ENCODE peak calls at places on chromosome 10, in four cellular contexts. D is left ventricle myocardium inferior, K is transverse colon, O is AG04450. A is an unnamed sample. For H3K9me3, the result is how much of the 10 kb centered on the place peaks cover.

GRCh38 chr10:32713560-32713959 is 244.5 kb downstream of the ITGB1 start:
- DNase-seq in D (no peak), K (no peak), O (no peak), A (no peak)

GRCh38 chr10:89975716-89976243 is 274.4 kb downstream of the KIF20B start:
- DNase-seq in D (no peak), K (no peak), O (no peak), A (no peak)

GRCh38 chr10:16440396-16441105 is 3.7 kb downstream of the PTER start:
- DNase-seq in D (no peak), K (no peak), O (no peak), A (peak)

GRCh38 chr10:21732067-21732772 is 198.2 kb downstream of the MLLT10 start:
- DNase-seq in D (peak), K (peak), O (peak), A (peak)

GRCh38 chr10:70974351-70974901 is 86.1 kb upstream of the PCBD1 start:
- DNase-seq in D (no peak), K (no peak), O (no peak), A (no peak)

GRCh38 chr10:128247576-128247975 is 121.4 kb upstream of the MKI67 start:
- DNase-seq in D (no peak), K (no peak), O (no peak), A (no peak)

GRCh38 chr10:101014966-101015581 is 15.5 kb downstream of the LZTS2 start:
- DNase-seq in D (no peak), K (no peak), O (peak), A (no peak)

GRCh38 chr10:48254745-48255144 is 19.8 kb downstream of the FRMPD2 start:
- DNase-seq in D (no peak), K (no peak), O (no peak), A (no peak)

GRCh38 chr10:46557319-46558140 is 1.1 kb upstream of the GPRIN2 start:
- DNase-seq in D (peak), K (peak), O (no peak), A (no peak)

GRCh38 chr10:79377557-79378382 is 30.5 kb downstream of the PPIF start:
- DNase-seq in D (no peak), K (no peak), O (no peak), A (no peak)
- H3K9me3 ChIP-seq in D (under half), K (under half), O (under half), A (under half)

GRCh38 chr10:37473906-37474305 is 348.5 kb downstream of the ANKRD30A start:
- DNase-seq in D (no peak), K (no peak), O (no peak), A (no peak)
- H3K9me3 ChIP-seq in D (under half), K (under half), O (under half), A (under half)

DNA sequence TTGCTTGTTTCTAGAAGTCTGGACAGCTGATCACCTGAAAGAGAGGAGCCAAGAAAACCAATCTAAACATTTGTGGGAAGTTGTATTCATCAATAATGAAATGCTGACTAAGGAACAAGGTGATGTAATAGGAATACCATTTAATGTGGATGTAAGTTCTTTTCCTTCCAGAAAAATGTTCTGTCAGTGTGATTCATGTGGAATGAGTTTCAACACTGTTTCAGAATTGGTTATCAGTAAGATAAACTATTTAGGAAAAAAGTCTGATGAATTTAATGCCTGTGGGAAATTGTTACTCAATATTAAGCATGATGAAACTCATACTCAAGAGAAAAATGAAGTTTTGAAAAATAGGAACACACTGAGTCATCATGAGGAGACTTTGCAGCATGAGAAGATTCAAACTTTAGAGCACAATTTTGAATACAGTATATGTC is 39.8 kb upstream of the ZNF37A start:
- DNase-seq in D (no peak), K (no peak), O (peak), A (no peak)
- H3K9me3 ChIP-seq in D (half or more), K (half or more), O (under half), A (under half)

GRCh38 chr10:96889415-96890171 is 57.5 kb downstream of the LCOR start:
- DNase-seq in D (no peak), K (no peak), O (no peak), A (no peak)
- H3K9me3 ChIP-seq in D (under half), K (under half), O (under half), A (under half)

DNA sequence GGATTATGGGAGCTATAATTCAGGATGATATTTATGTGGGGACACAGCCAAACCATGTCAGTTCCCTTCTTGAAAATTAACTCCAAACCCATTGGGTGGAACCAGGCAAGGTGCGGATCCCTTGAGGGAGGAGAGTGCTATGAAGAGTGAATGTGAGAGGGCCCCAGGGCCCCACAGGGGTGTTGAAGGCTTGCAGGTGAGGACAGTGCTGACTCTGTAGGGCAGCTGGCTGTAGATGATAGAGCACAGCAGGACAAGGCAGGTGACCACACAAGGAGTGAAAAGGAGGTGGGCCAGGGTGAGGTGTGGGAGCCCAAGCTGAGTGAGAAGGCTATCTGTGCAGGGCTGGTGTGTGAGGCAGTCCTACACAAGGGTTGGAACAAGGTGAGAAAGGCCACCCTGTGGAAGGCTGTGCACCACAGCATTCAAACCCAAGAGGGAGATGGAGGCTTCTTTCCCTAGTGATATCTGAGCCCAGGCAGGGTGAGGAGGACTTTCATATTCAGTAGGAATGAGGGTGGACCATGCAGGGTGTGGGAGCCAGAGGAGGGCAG is 746.0 kb upstream of the CELF2 start:
- DNase-seq in D (no peak), K (no peak), O (no peak), A (no peak)
- H3K9me3 ChIP-seq in D (under half), K (under half), O (under half), A (under half)

DNA sequence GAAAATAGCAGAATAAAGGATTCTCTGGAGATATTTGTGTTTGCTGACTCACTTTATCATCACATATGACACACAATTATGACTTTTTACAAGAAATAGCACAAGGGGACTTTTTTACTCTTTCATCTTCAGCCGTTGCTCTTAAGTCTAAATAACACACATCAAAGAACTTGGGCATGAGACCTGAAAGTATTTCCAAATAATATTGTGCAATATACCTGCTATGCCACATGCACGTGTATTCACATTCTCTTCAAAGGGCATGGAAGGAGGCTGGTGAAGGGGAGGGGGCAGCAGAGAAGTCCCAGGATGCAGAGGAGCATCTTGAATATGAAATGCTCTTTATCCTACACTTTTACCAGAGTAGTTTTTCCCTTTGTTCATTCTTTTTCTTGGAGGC is 4.1 kb upstream of the ADARB2 start:
- DNase-seq in D (no peak), K (no peak), O (no peak), A (no peak)
- H3K9me3 ChIP-seq in D (under half), K (under half), O (half or more), A (under half)

GRCh38 chr10:130378556-130379400 is 242.6 kb downstream of the GLRX3 start:
- DNase-seq in D (no peak), K (no peak), O (no peak), A (no peak)

GRCh38 chr10:130377986-130378545 is 241.9 kb downstream of the GLRX3 start:
- DNase-seq in D (no peak), K (no peak), O (no peak), A (no peak)

GRCh38 chr10:130382031-130382430 is 245.8 kb downstream of the GLRX3 start:
- DNase-seq in D (no peak), K (no peak), O (no peak), A (no peak)

GRCh38 chr10:130380056-130380455 is 243.9 kb downstream of the GLRX3 start:
- DNase-seq in D (no peak), K (no peak), O (no peak), A (no peak)
- H3K9me3 ChIP-seq in D (under half), K (under half), O (half or more), A (under half)

GRCh38 chr10:9987197-9987596 is 1030.5 kb upstream of the CELF2 start:
- DNase-seq in D (no peak), K (no peak), O (no peak), A (no peak)

GRCh38 chr10:9992656-9993055 is 1025.0 kb upstream of the CELF2 start:
- DNase-seq in D (no peak), K (no peak), O (no peak), A (no peak)

DNA sequence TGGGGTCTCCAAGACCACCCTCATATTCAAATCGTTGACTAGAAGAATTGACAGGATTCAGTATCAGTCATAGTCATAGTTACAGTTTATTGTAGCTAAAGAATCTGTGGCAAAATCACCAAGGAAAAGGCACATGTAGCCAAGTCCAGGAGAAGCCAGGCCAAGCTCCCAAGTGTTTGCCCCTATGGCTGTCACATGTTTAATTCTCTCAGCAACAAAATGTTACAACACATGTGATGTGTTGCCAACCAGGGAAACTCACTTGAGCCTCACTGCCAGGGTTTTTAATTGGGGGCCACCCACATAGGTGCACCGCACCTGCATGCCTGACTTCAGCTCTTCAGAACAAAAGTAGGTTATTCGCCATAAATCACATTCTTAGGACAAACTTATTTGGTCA is 1030.9 kb upstream of the CELF2 start:
- DNase-seq in D (no peak), K (no peak), O (no peak), A (no peak)
- H3K9me3 ChIP-seq in D (under half), K (under half), O (under half), A (under half)

GRCh38 chr10:42113158-42113450 is 525.3 kb downstream of the ZNF33B start:
- DNase-seq in D (no peak), K (no peak), O (no peak), A (no peak)
- H3K9me3 ChIP-seq in D (under half), K (under half), O (under half), A (under half)

GRCh38 chr10:82865366-82865765 is 990.4 kb downstream of the NRG3 start:
- DNase-seq in D (no peak), K (no peak), O (no peak), A (no peak)

GRCh38 chr10:82856953-82857352 is 982.0 kb downstream of the NRG3 start:
- DNase-seq in D (no peak), K (no peak), O (no peak), A (no peak)

GRCh38 chr10:82866424-82867020 is 991.5 kb downstream of the NRG3 start:
- DNase-seq in D (no peak), K (no peak), O (no peak), A (no peak)

GRCh38 chr10:82867056-82867455 is 992.1 kb downstream of the NRG3 start:
- DNase-seq in D (no peak), K (no peak), O (no peak), A (no peak)

GRCh38 chr10:82861889-82862288 is 986.9 kb downstream of the NRG3 start:
- DNase-seq in D (no peak), K (no peak), O (no peak), A (no peak)
- H3K9me3 ChIP-seq in D (under half), K (under half), O (under half), A (under half)